ENCODE peak calls at places on chromosomes 2 and 18, in seven cellular contexts. S, H, O, Z, I, F and Y are unnamed samples.

GRCh38 chr2:158011055-158011771 is 90.5 kb upstream of the UPP2 start:
- DNase-seq in S (no peak), H (no peak), O (no peak), Z (peak; percentile 81), I (no peak), F (peak; percentile 75), Y (peak; percentile 90)

GRCh38 chr18:32435631-32436500 is 34.8 kb downstream of the GAREM1 start:
- DNase-seq in S (no peak), H (no peak), O (no peak), Z (no peak), I (no peak), F (no peak), Y (no peak)

GRCh38 chr2:12498703-12499102 is 218.0 kb upstream of the TRIB2 start:
- DNase-seq in S (peak; percentile 71), H (no peak), O (no peak), Z (no peak), I (no peak), F (no peak), Y (peak; percentile 66)

GRCh38 chr2:172091626-172092566 is 6.6 kb downstream of the DLX1 start:
- DNase-seq in S (no peak), H (no peak), O (no peak), Z (peak; percentile 15), I (no peak), F (no peak), Y (no peak)

GRCh38 chr18:74831571-74832250 is 234.0 kb downstream of the ZNF407 start:
- DNase-seq in S (peak; percentile 13), H (no peak), O (no peak), Z (no peak), I (no peak), F (no peak), Y (peak; percentile 67)

GRCh38 chr18:1805526-1805925 is 765.8 kb downstream of the METTL4 start:
- DNase-seq in S (no peak), H (no peak), O (no peak), Z (no peak), I (no peak), F (no peak), Y (no peak)

GRCh38 chr2:134465228-134465627 is 211.4 kb downstream of the MGAT5 start:
- DNase-seq in S (no peak), H (no peak), O (no peak), Z (no peak), I (no peak), F (no peak), Y (no peak)

GRCh38 chr2:10494351-10495066 is 46.4 kb upstream of the ODC1 start:
- DNase-seq in S (no peak), H (no peak), O (no peak), Z (no peak), I (no peak), F (no peak), Y (no peak)

GRCh38 chr18:50509012-50509411 is 50.9 kb upstream of the MAPK4 start:
- DNase-seq in S (no peak), H (no peak), O (no peak), Z (no peak), I (no peak), F (no peak), Y (no peak)

GRCh38 chr2:29260151-29260772 is 145.0 kb downstream of the CLIP4 start:
- DNase-seq in S (peak; percentile 57), H (no peak), O (no peak), Z (no peak), I (no peak), F (peak; percentile 40), Y (peak; percentile 71)

GRCh38 chr2:230875347-230876315 is 10.9 kb downstream of the ITM2C start:
- DNase-seq in S (no peak), H (no peak), O (no peak), Z (no peak), I (no peak), F (no peak), Y (no peak)

GRCh38 chr18:34222025-34222395 is 2.7 kb downstream of the NOL4 start:
- DNase-seq in S (peak; percentile 9), H (peak; percentile 38), O (no peak), Z (peak; percentile 57), I (peak; percentile 5), F (no peak), Y (no peak)

GRCh38 chr2:173397539-173397938 is 42.9 kb downstream of the CDCA7 start:
- DNase-seq in S (no peak), H (no peak), O (peak; percentile 15), Z (peak; percentile 51), I (no peak), F (no peak), Y (peak; percentile 12)

GRCh38 chr2:3626817-3627499 is 31.0 kb upstream of the ALLC start:
- DNase-seq in S (no peak), H (no peak), O (no peak), Z (no peak), I (no peak), F (no peak), Y (no peak)

GRCh38 chr2:23386422-23387220 is 1.6 kb downstream of the KLHL29 start:
- DNase-seq in S (peak; percentile 62), H (no peak), O (no peak), Z (peak; percentile 56), I (peak; percentile 43), F (no peak), Y (peak; percentile 28)

GRCh38 chr2:219386532-219387280 is 1.0 kb downstream of the DNPEP start:
- DNase-seq in S (peak; percentile 39), H (no peak), O (no peak), Z (no peak), I (no peak), F (no peak), Y (no peak)

GRCh38 chr2:133221398-133221797 is 346.9 kb downstream of the NCKAP5 start:
- DNase-seq in S (no peak), H (no peak), O (no peak), Z (no peak), I (no peak), F (no peak), Y (no peak)

GRCh38 chr2:109242654-109243331 is 113.8 kb downstream of the SH3RF3 start:
- DNase-seq in S (peak; percentile 93), H (no peak), O (no peak), Z (no peak), I (no peak), F (peak; percentile 97), Y (peak; percentile 82)

GRCh38 chr2:111042772-111043771 is 77.6 kb upstream of the BCL2L11 start:
- DNase-seq in S (no peak), H (no peak), O (no peak), Z (no peak), I (no peak), F (no peak), Y (no peak)

GRCh38 chr2:133557624-133558023 is 10.6 kb downstream of the NCKAP5 start:
- DNase-seq in S (no peak), H (no peak), O (no peak), Z (no peak), I (no peak), F (no peak), Y (no peak)

DNA sequence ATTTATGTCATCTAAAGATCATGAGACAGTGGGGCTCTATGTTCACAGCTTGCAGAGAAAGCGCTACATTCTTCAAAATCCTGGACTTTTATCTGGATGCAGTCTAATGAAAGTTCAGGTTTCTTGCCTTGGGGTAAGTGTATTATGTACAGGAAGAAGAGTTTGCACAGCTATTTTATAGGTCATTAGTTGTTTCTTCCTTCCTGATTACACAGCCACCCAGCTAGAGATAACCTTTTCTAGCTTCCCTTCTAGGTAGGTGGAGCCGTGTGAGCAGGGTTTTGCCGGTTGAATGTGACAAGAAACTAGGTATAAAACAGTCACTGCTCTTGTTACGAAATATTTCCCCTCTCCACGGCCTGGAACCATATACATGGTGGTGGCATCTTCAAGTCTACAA is 800.8 kb upstream of the SOX11 start:
- DNase-seq in S (no peak), H (no peak), O (no peak), Z (no peak), I (no peak), F (no peak), Y (no peak)
- H3K9me2 ChIP-seq in S (no peaks in the 10 kb centered on the region), H (no peaks in the 10 kb centered on the region), O (no peaks in the 10 kb centered on the region), Z (no peaks in the 10 kb centered on the region), I (no peaks in the 10 kb centered on the region), F (no peaks in the 10 kb centered on the region), Y (no peaks in the 10 kb centered on the region)

DNA sequence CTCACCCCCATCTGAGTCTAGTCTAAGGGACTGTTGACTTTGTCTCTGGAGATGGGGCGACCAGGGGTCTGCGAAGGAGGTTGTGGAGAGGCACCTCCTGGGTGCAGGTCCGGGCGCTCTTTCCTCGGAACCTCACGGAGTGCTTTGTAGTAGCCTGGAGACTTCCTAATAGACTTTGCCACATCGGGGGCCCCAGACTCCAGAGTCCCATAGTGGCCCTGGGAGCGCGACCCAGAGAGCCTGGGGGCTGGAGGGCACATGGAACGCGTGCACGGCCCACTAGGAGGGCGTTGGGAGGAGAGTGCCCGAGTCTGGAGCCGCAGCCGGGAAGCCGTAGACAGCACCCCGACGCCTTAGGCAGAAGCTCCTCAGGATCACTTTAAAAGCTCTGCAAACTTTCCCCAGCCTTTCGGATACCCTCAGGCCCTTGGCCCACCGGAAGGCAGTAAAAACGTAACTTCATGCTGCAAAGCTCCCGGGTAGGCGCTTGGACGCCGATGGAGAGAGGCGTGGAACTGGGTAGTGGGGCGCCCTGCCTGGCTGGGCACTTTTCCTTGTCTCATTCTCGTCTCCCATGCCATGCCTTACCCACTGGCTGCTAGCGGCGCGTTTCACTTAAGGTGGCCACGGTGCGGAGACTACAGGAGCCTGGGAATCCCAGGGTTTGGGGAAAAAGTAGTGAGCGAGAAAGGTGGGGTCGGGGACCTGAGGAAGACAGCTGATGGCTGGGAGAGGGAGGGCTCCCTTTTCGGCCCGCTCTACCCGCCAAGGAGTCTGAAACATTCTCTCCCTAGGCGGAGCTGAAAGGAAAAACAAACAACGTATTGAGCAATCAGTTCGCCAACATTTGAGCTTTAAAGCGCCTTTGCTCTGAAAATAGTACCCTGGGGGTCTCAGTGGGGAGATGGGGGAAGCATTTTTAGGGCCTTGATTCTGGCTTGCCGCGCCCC is 141.7 kb downstream of the MEIS1 start:
- DNase-seq in S (peak; percentile 68), H (no peak), O (no peak), Z (peak; percentile 73), I (peak; percentile 57), F (no peak), Y (peak; percentile 39)
- TF ChIP-seq EZH2 in S (no peak), H (no peak), O (no peak), Z (peak; percentile 93), I (no peak), F (no peak), Y (no peak)

GRCh38 chr2:68385232-68385906 is 20.3 kb downstream of the PLEK start:
- DNase-seq in S (no peak), H (no peak), O (no peak), Z (no peak), I (no peak), F (no peak), Y (no peak)
- H3K9me2 ChIP-seq in S (no peaks in the 10 kb centered on the region), H (no peaks in the 10 kb centered on the region), O (no peaks in the 10 kb centered on the region), Z (peaks cover 6% of the 10 kb centered on the region), I (no peaks in the 10 kb centered on the region), F (no peaks in the 10 kb centered on the region), Y (no peaks in the 10 kb centered on the region)

GRCh38 chr2:44367591-44367990 is 5.8 kb downstream of the CAMKMT start:
- DNase-seq in S (no peak), H (no peak), O (no peak), Z (no peak), I (no peak), F (no peak), Y (no peak)
- TF ChIP-seq EZH2 in S (no peak), H (no peak), O (no peak), Z (no peak), I (no peak), F (no peak), Y (no peak)